ENCODE peak calls at places on chromosomes 16 and 17, in five cellular contexts. N, L, C, I and H are unnamed samples.

GRCh38 chr17:71052971-71053370 is 883.6 kb downstream of the KCNJ2 start:
- DNase-seq in I (no peak), L (no peak), C (no peak), N (no peak), H (no peak)

GRCh38 chr16:50238314-50238713 is 28.0 kb upstream of the ADCY7 start:
- DNase-seq in C (no peak), I (no peak), N (no peak), L (peak; percentile 15), H (no peak)

GRCh38 chr17:15171433-15172047 is 93.6 kb downstream of the PMP22 start:
- DNase-seq in L (peak; percentile 37), C (no peak), I (peak; percentile 54), N (peak; percentile 75), H (peak; percentile 73)

GRCh38 chr17:73292031-73292531 is 19.7 kb downstream of the CDC42EP4 start:
- DNase-seq in I (peak; percentile 74), C (no peak), N (peak; percentile 49), L (no peak), H (peak; percentile 55)

GRCh38 chr16:85105475-85105874 is 6.8 kb downstream of the CIBAR2 start:
- DNase-seq in L (no peak), N (no peak), I (no peak), C (no peak), H (no peak)

GRCh38 chr17:31171711-31172110 is 76.9 kb downstream of the NF1 start:
- DNase-seq in C (no peak), I (no peak), N (no peak), L (no peak), H (no peak)

GRCh38 chr16:86232496-86232895 is 277.8 kb upstream of the FOXF1 start:
- DNase-seq in L (no peak), I (no peak), N (no peak), C (no peak), H (no peak)

GRCh38 chr17:34012709-34013375 is 242.2 kb upstream of the CCL2 start:
- DNase-seq in N (no peak), L (no peak), C (no peak), I (no peak), H (no peak)

GRCh38 chr17:65886240-65886639 is 305.7 kb downstream of the CEP112 start:
- DNase-seq in L (no peak), N (no peak), I (no peak), C (no peak), H (no peak)

GRCh38 chr17:47076171-47076570 is 97.1 kb upstream of the RPRML start:
- DNase-seq in C (no peak), L (no peak), I (no peak), N (no peak), H (no peak)

GRCh38 chr16:87052506-87052905 is 264.7 kb downstream of the C16orf95 start:
- DNase-seq in L (no peak), C (no peak), I (peak; percentile 78), N (no peak), H (no peak)

GRCh38 chr17:21376835-21377690 is 906 bp downstream of the KCNJ12 start:
- DNase-seq in L (no peak), C (no peak), I (peak; percentile 10), N (peak; percentile 40), H (peak; percentile 44)

GRCh38 chr16:15765116-15765515 is 91.7 kb downstream of the MYH11 start:
- DNase-seq in L (no peak), N (no peak), I (no peak), C (no peak), H (no peak)

GRCh38 chr17:39765766-39766165 is 28.0 kb downstream of the GRB7 start:
- DNase-seq in I (no peak), N (no peak), L (no peak), C (no peak), H (no peak)
- TF ChIP-seq MYC in I (no peak), N (no peak), L (no peak), C (no peak), H (no peak)

GRCh38 chr16:48948911-48949310 is 332.7 kb downstream of the CBLN1 start:
- DNase-seq in I (no peak), C (no peak), L (no peak), N (no peak), H (no peak)
- H3K4me3 ChIP-seq in I (no peak overlapping the region), C (no peak overlapping the region), L (no peak overlapping the region), N (no peak overlapping the region), H (no peak overlapping the region)

GRCh38 chr17:6712058-6712853 is 913 bp downstream of the SLC13A5 start:
- DNase-seq in I (no peak), C (no peak), N (peak; percentile 54), L (peak; percentile 88), H (peak; percentile 61)
- TF ChIP-seq CTCF in I (no peak), C (no peak), N (no peak), L (peak; percentile 22), H (no peak)

GRCh38 chr17:64095144-64095882 is 34.6 kb downstream of the ERN1 start:
- DNase-seq in C (no peak), L (no peak), I (no peak), N (no peak), H (no peak)
- TF ChIP-seq MYC in C (no peak), L (no peak), I (no peak), N (no peak), H (no peak)